ENCODE peak calls at places on chromosomes 6 and 20, in five cellular contexts. One of them, this sample, is unnamed.

GRCh38 chr20:9359561-9360308 is 154.7 kb upstream of the LAMP5 start:
- DNase-seq in uterus: peak; percentile 41
- DNase-seq in CD4-positive, alpha-beta T cell: no peak
- DNase-seq in suprapubic skin: peak; percentile 64
- DNase-seq in PC-9: peak; percentile 37
- DNase-seq in this sample: no peak

GRCh38 chr6:80637312-80637711 is 530.8 kb downstream of the BCKDHB start:
- DNase-seq in uterus: no peak
- DNase-seq in CD4-positive, alpha-beta T cell: no peak
- DNase-seq in suprapubic skin: no peak
- DNase-seq in PC-9: no peak
- DNase-seq in this sample: no peak

GRCh38 chr6:52207066-52207465 is 20.9 kb downstream of the IL17A start:
- DNase-seq in uterus: no peak
- DNase-seq in CD4-positive, alpha-beta T cell: no peak
- DNase-seq in suprapubic skin: no peak
- DNase-seq in PC-9: no peak
- DNase-seq in this sample: no peak

GRCh38 chr6:24931752-24932691 is 3.7 kb downstream of the RIPOR2 start:
- DNase-seq in uterus: no peak
- DNase-seq in CD4-positive, alpha-beta T cell: no peak
- DNase-seq in suprapubic skin: no peak
- DNase-seq in PC-9: no peak
- DNase-seq in this sample: no peak

GRCh38 chr6:46628498-46628897 is 24.1 kb downstream of the CYP39A1 start:
- DNase-seq in uterus: no peak
- DNase-seq in CD4-positive, alpha-beta T cell: no peak
- DNase-seq in suprapubic skin: no peak
- DNase-seq in PC-9: no peak
- DNase-seq in this sample: no peak

GRCh38 chr20:41052742-41053419 is 24.3 kb downstream of the TOP1 start:
- DNase-seq in uterus: no peak
- DNase-seq in CD4-positive, alpha-beta T cell: no peak
- DNase-seq in suprapubic skin: no peak
- DNase-seq in PC-9: no peak
- DNase-seq in this sample: no peak

GRCh38 chr6:159984268-159984786 is 15.4 kb downstream of the IGF2R start:
- DNase-seq in uterus: no peak
- DNase-seq in CD4-positive, alpha-beta T cell: no peak
- DNase-seq in suprapubic skin: peak; percentile 60
- DNase-seq in PC-9: peak; percentile 49
- DNase-seq in this sample: no peak

GRCh38 chr20:2631228-2631627 is 21.2 kb upstream of the NOP56 start:
- DNase-seq in uterus: no peak
- DNase-seq in CD4-positive, alpha-beta T cell: no peak
- DNase-seq in suprapubic skin: no peak
- DNase-seq in PC-9: no peak
- DNase-seq in this sample: no peak

GRCh38 chr6:55069132-55069781 is 105.1 kb upstream of the HCRTR2 start:
- DNase-seq in uterus: no peak
- DNase-seq in CD4-positive, alpha-beta T cell: no peak
- DNase-seq in suprapubic skin: no peak
- DNase-seq in PC-9: peak; percentile 18
- DNase-seq in this sample: no peak

GRCh38 chr6:5968817-5969726 is 37.7 kb downstream of the NRN1 start:
- DNase-seq in uterus: no peak
- DNase-seq in CD4-positive, alpha-beta T cell: no peak
- DNase-seq in suprapubic skin: no peak
- DNase-seq in PC-9: peak; percentile 21
- DNase-seq in this sample: no peak

GRCh38 chr6:44245912-44246662 is 814 bp upstream of the HSP90AB1 start:
- DNase-seq in uterus: peak; percentile 92
- DNase-seq in CD4-positive, alpha-beta T cell: peak; percentile 79
- DNase-seq in suprapubic skin: peak; percentile 91
- DNase-seq in PC-9: peak; percentile 92
- DNase-seq in this sample: peak; percentile 86

GRCh38 chr6:138989098-138989983 is 1.3 kb upstream of the REPS1 start:
- DNase-seq in uterus: no peak
- DNase-seq in CD4-positive, alpha-beta T cell: no peak
- DNase-seq in suprapubic skin: no peak
- DNase-seq in PC-9: no peak
- DNase-seq in this sample: no peak

GRCh38 chr20:33697129-33697528 is 10.9 kb upstream of the E2F1 start:
- DNase-seq in uterus: peak; percentile 87
- DNase-seq in CD4-positive, alpha-beta T cell: no peak
- DNase-seq in suprapubic skin: peak; percentile 79
- DNase-seq in PC-9: no peak
- DNase-seq in this sample: no peak

GRCh38 chr20:14761903-14762302 is 424.5 kb upstream of the FLRT3 start:
- DNase-seq in uterus: no peak
- DNase-seq in CD4-positive, alpha-beta T cell: no peak
- DNase-seq in suprapubic skin: no peak
- DNase-seq in PC-9: no peak
- DNase-seq in this sample: no peak

GRCh38 chr6:39296745-39297640 is 17.2 kb downstream of the KCNK17 start:
- DNase-seq in uterus: peak; percentile 26
- DNase-seq in CD4-positive, alpha-beta T cell: no peak
- DNase-seq in suprapubic skin: peak; percentile 68
- DNase-seq in PC-9: peak; percentile 55
- DNase-seq in this sample: no peak

GRCh38 chr6:137912813-137913212 is 45.8 kb downstream of the TNFAIP3 start:
- DNase-seq in uterus: no peak
- DNase-seq in CD4-positive, alpha-beta T cell: no peak
- DNase-seq in suprapubic skin: no peak
- DNase-seq in PC-9: no peak
- DNase-seq in this sample: no peak

GRCh38 chr6:137909533-137909932 is 42.5 kb downstream of the TNFAIP3 start:
- DNase-seq in uterus: no peak
- DNase-seq in CD4-positive, alpha-beta T cell: no peak
- DNase-seq in suprapubic skin: no peak
- DNase-seq in PC-9: no peak
- DNase-seq in this sample: no peak

GRCh38 chr6:137911675-137912158 is 44.7 kb downstream of the TNFAIP3 start:
- DNase-seq in uterus: no peak
- DNase-seq in CD4-positive, alpha-beta T cell: no peak
- DNase-seq in suprapubic skin: no peak
- DNase-seq in PC-9: no peak
- DNase-seq in this sample: no peak

GRCh38 chr6:137910843-137911456 is 43.9 kb downstream of the TNFAIP3 start:
- DNase-seq in uterus: no peak
- DNase-seq in CD4-positive, alpha-beta T cell: no peak
- DNase-seq in suprapubic skin: no peak
- DNase-seq in PC-9: no peak
- DNase-seq in this sample: no peak

GRCh38 chr6:137910424-137910834 is 43.4 kb downstream of the TNFAIP3 start:
- DNase-seq in uterus: no peak
- DNase-seq in CD4-positive, alpha-beta T cell: no peak
- DNase-seq in suprapubic skin: no peak
- DNase-seq in PC-9: no peak
- DNase-seq in this sample: no peak
- H3K27ac ChIP-seq in uterus: no peak overlapping the region
- H3K27ac ChIP-seq in CD4-positive, alpha-beta T cell: no peak overlapping the region
- H3K27ac ChIP-seq in suprapubic skin: no peak overlapping the region
- H3K27ac ChIP-seq in PC-9: no peak overlapping the region
- H3K27ac ChIP-seq in this sample: no peak overlapping the region

GRCh38 chr6:27433714-27434113 is 39.2 kb downstream of the ZNF184 start:
- DNase-seq in uterus: no peak
- DNase-seq in CD4-positive, alpha-beta T cell: no peak
- DNase-seq in suprapubic skin: no peak
- DNase-seq in PC-9: no peak
- DNase-seq in this sample: no peak

GRCh38 chr6:27442932-27443331 is 30.0 kb downstream of the ZNF184 start:
- DNase-seq in uterus: no peak
- DNase-seq in CD4-positive, alpha-beta T cell: no peak
- DNase-seq in suprapubic skin: no peak
- DNase-seq in PC-9: no peak
- DNase-seq in this sample: no peak

GRCh38 chr6:27441001-27441400 is 31.9 kb downstream of the ZNF184 start:
- DNase-seq in uterus: no peak
- DNase-seq in CD4-positive, alpha-beta T cell: no peak
- DNase-seq in suprapubic skin: no peak
- DNase-seq in PC-9: no peak
- DNase-seq in this sample: no peak

DNA sequence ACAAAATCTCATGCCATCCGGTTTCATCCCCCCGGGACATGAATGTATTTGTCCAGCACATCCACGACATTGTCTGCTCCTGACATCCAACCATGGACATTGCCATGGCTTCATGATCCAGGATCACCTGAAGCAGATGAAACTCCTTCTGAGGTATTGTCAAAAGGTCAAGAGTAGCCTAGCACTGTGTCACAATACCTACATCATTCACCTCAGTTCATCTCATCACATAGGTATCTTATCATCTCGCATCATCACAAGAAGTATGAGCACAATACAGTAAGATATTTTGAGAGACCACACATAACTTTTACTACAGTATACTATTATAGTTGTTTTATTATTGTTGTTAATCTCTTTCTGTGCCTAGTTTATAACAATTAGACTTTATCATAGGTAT is 33.5 kb downstream of the ZNF184 start:
- DNase-seq in uterus: no peak
- DNase-seq in CD4-positive, alpha-beta T cell: no peak
- DNase-seq in suprapubic skin: no peak
- DNase-seq in PC-9: no peak
- DNase-seq in this sample: no peak
- H3K9me3 ChIP-seq in uterus: no peaks in the 10 kb centered on the region
- H3K9me3 ChIP-seq in CD4-positive, alpha-beta T cell: peaks cover 20% of the 10 kb centered on the region
- H3K9me3 ChIP-seq in suprapubic skin: no peaks in the 10 kb centered on the region
- H3K9me3 ChIP-seq in PC-9: peaks cover 7% of the 10 kb centered on the region
- H3K9me3 ChIP-seq in this sample: no peaks in the 10 kb centered on the region

GRCh38 chr6:120056085-120056484 is 706.5 kb upstream of the MAN1A1 start:
- DNase-seq in uterus: no peak
- DNase-seq in CD4-positive, alpha-beta T cell: no peak
- DNase-seq in suprapubic skin: no peak
- DNase-seq in PC-9: no peak
- DNase-seq in this sample: no peak
- TF ChIP-seq CTCF in uterus: no peak
- TF ChIP-seq CTCF in CD4-positive, alpha-beta T cell: no peak
- TF ChIP-seq CTCF in suprapubic skin: no peak
- TF ChIP-seq CTCF in PC-9: peak; percentile 62
- TF ChIP-seq CTCF in this sample: peak; percentile 7

DNA sequence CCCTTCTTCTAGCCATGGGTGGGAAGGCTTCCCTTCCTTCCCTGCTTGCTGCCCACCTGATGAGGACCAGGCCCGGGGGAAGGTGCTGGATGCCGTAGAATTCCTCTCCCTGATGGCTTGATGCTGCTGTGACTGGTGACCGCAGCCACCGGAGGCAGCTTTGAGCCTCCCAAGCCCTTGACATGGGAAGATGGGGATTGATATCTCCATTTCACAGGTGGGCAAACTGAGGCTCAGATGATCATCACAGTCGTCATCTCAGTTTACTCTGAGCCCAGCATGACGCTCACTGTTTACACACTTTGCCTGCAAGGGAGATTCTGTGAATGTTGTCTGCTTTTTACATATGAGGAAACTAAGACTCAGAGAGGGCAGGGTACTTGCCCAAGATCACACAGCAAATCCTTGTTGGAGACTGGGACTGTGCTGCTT is 43.9 kb downstream of the SRC start:
- DNase-seq in uterus: no peak
- DNase-seq in CD4-positive, alpha-beta T cell: no peak
- DNase-seq in suprapubic skin: peak; percentile 38
- DNase-seq in PC-9: no peak
- DNase-seq in this sample: peak; percentile 81
- H3K27ac ChIP-seq in uterus: no peak overlapping the region
- H3K27ac ChIP-seq in CD4-positive, alpha-beta T cell: no peak overlapping the region
- H3K27ac ChIP-seq in suprapubic skin: no peak overlapping the region
- H3K27ac ChIP-seq in PC-9: no peak overlapping the region
- H3K27ac ChIP-seq in this sample: no peak overlapping the region

GRCh38 chr6:109718991-109719390 is 27.9 kb downstream of the FIG4 start:
- DNase-seq in uterus: no peak
- DNase-seq in CD4-positive, alpha-beta T cell: no peak
- DNase-seq in suprapubic skin: no peak
- DNase-seq in PC-9: no peak
- DNase-seq in this sample: no peak
- H3K9me3 ChIP-seq in uterus: no peaks in the 10 kb centered on the region
- H3K9me3 ChIP-seq in CD4-positive, alpha-beta T cell: no peaks in the 10 kb centered on the region
- H3K9me3 ChIP-seq in suprapubic skin: no peaks in the 10 kb centered on the region
- H3K9me3 ChIP-seq in PC-9: no peaks in the 10 kb centered on the region
- H3K9me3 ChIP-seq in this sample: no peaks in the 10 kb centered on the region

GRCh38 chr6:132300323-132300949 is 100.8 kb downstream of the MOXD1 start:
- DNase-seq in uterus: no peak
- DNase-seq in CD4-positive, alpha-beta T cell: no peak
- DNase-seq in suprapubic skin: no peak
- DNase-seq in PC-9: peak; percentile 18
- DNase-seq in this sample: no peak
- TF ChIP-seq CTCF in uterus: peak; percentile 46
- TF ChIP-seq CTCF in CD4-positive, alpha-beta T cell: no peak
- TF ChIP-seq CTCF in suprapubic skin: peak; percentile 32
- TF ChIP-seq CTCF in PC-9: peak; percentile 90
- TF ChIP-seq CTCF in this sample: peak; percentile 84

GRCh38 chr6:26477431-26477830 is 19.7 kb downstream of the BTN2A1 start:
- DNase-seq in uterus: no peak
- DNase-seq in CD4-positive, alpha-beta T cell: no peak
- DNase-seq in suprapubic skin: no peak
- DNase-seq in PC-9: no peak
- DNase-seq in this sample: no peak

GRCh38 chr6:26478985-26479278 is 21.2 kb upstream of the BTN1A1 start:
- DNase-seq in uterus: no peak
- DNase-seq in CD4-positive, alpha-beta T cell: no peak
- DNase-seq in suprapubic skin: no peak
- DNase-seq in PC-9: no peak
- DNase-seq in this sample: no peak

GRCh38 chr6:26475823-26476729 is 18.3 kb downstream of the BTN2A1 start:
- DNase-seq in uterus: no peak
- DNase-seq in CD4-positive, alpha-beta T cell: no peak
- DNase-seq in suprapubic skin: no peak
- DNase-seq in PC-9: no peak
- DNase-seq in this sample: no peak

GRCh38 chr6:26476893-26477292 is 19.1 kb downstream of the BTN2A1 start:
- DNase-seq in uterus: no peak
- DNase-seq in CD4-positive, alpha-beta T cell: no peak
- DNase-seq in suprapubic skin: no peak
- DNase-seq in PC-9: no peak
- DNase-seq in this sample: no peak

GRCh38 chr6:26478100-26478984 is 20.6 kb downstream of the BTN2A1 start:
- DNase-seq in uterus: no peak
- DNase-seq in CD4-positive, alpha-beta T cell: no peak
- DNase-seq in suprapubic skin: no peak
- DNase-seq in PC-9: no peak
- DNase-seq in this sample: no peak
- H3K27ac ChIP-seq in uterus: no peak overlapping the region
- H3K27ac ChIP-seq in CD4-positive, alpha-beta T cell: no peak overlapping the region
- H3K27ac ChIP-seq in suprapubic skin: no peak overlapping the region
- H3K27ac ChIP-seq in PC-9: no peak overlapping the region
- H3K27ac ChIP-seq in this sample: no peak overlapping the region

GRCh38 chr6:10877012-10877411 is 4.8 kb downstream of the GCM2 start:
- DNase-seq in uterus: no peak
- DNase-seq in CD4-positive, alpha-beta T cell: no peak
- DNase-seq in suprapubic skin: no peak
- DNase-seq in PC-9: no peak
- DNase-seq in this sample: no peak
- H3K9me3 ChIP-seq in uterus: no peaks in the 10 kb centered on the region
- H3K9me3 ChIP-seq in CD4-positive, alpha-beta T cell: no peaks in the 10 kb centered on the region
- H3K9me3 ChIP-seq in suprapubic skin: no peaks in the 10 kb centered on the region
- H3K9me3 ChIP-seq in PC-9: no peaks in the 10 kb centered on the region
- H3K9me3 ChIP-seq in this sample: no peaks in the 10 kb centered on the region